ENCODE peak calls at places on chromosomes 7 and 10, in nine cellular contexts. C is NCI-H1694; P is EL; A is NCI-H1417; R is GM18507; D is NCI-H2029; K is stimulated activated CD4-positive, alpha-beta T cell treated with anti-CD3 and anti-CD28 coated beads, Interleukin-1b, Interleukin-23, amount 100 ng/mL, for 4 hours; Y is ACHN; X is GDM1. Q is an unnamed sample.

GRCh38 chr10:47379901-47380300 is 4.2 kb downstream of the ZNF488 start:
- DNase-seq in D (no peak), K (no peak), P (no peak), C (no peak), Y (no peak), R (no peak), X (no peak), A (no peak), Q (peak; percentile 18)

GRCh38 chr7:149474309-149475120 is 13.7 kb upstream of the ZNF777 start:
- DNase-seq in R (no peak), X (no peak), K (no peak), A (no peak), P (no peak), C (no peak), Y (no peak), D (no peak), Q (no peak)

GRCh38 chr7:124655990-124656389 is 109.6 kb downstream of the GPR37 start:
- DNase-seq in X (no peak), A (peak; percentile 90), R (no peak), P (no peak), D (peak; percentile 74), Y (no peak), K (no peak), C (peak; percentile 23), Q (no peak)

GRCh38 chr7:128777156-128778123 is 1.8 kb upstream of the OPN1SW start:
- DNase-seq in P (no peak), Y (no peak), K (no peak), A (no peak), C (no peak), D (no peak), R (no peak), X (no peak), Q (no peak)

GRCh38 chr7:64793106-64793755 is 997 bp upstream of the ZNF138 start:
- DNase-seq in K (no peak), X (no peak), A (no peak), D (no peak), C (no peak), P (peak; percentile 18), R (no peak), Y (no peak), Q (no peak)

GRCh38 chr10:63719174-63719856 is 198.1 kb downstream of the REEP3 start:
- DNase-seq in A (no peak), K (no peak), Y (no peak), X (no peak), P (no peak), R (no peak), C (no peak), D (no peak), Q (no peak)

GRCh38 chr10:70785190-70785589 is at the start of gene TBATA:
- DNase-seq in D (no peak), A (no peak), P (no peak), K (no peak), R (no peak), Y (no peak), C (no peak), X (peak; percentile 87), Q (no peak)

GRCh38 chr10:116669832-116670644 is 49.3 kb downstream of the PNLIPRP2 start:
- DNase-seq in R (no peak), Y (peak; percentile 11), A (no peak), C (no peak), P (no peak), D (no peak), X (no peak), K (no peak), Q (no peak)

GRCh38 chr7:42186181-42186580 is 50.8 kb downstream of the GLI3 start:
- DNase-seq in Y (peak; percentile 41), R (no peak), X (no peak), C (no peak), A (no peak), P (no peak), K (no peak), D (no peak), Q (no peak)

GRCh38 chr7:138431517-138431916 is 28.5 kb upstream of the TRIM24 start:
- DNase-seq in C (no peak), P (no peak), A (no peak), D (no peak), X (no peak), K (no peak), Y (no peak), R (no peak), Q (no peak)

GRCh38 chr10:131681656-131682055 is 219.2 kb upstream of the PPP2R2D start:
- DNase-seq in A (no peak), R (no peak), C (no peak), Y (no peak), D (no peak), K (no peak), X (no peak), P (no peak), Q (no peak)

GRCh38 chr10:133010095-133010837 is 67.9 kb upstream of the CFAP46 start:
- DNase-seq in D (no peak), R (no peak), P (peak; percentile 8), A (no peak), Y (no peak), X (no peak), C (no peak), K (no peak), Q (peak; percentile 49)

GRCh38 chr7:36266683-36267082 is 113.6 kb downstream of the EEPD1 start:
- DNase-seq in X (no peak), Y (no peak), C (no peak), P (no peak), K (no peak), R (no peak), A (no peak), D (peak; percentile 44), Q (no peak)